ENCODE peak calls at places on chromosomes 11 and 22, in ten cellular contexts. Q, E, P, R, J, D, Y, B, T and M are unnamed samples.

GRCh38 chr11:78039919-78040671 is 17.0 kb upstream of the KCTD14 start:
- DNase-seq in J (peak; percentile 40), P (peak; percentile 67), R (peak; percentile 69), B (peak; percentile 32), D (peak; percentile 92), Q (peak; percentile 82), Y (peak; percentile 59), E (no peak), T (peak; percentile 91), M (no peak)

GRCh38 chr11:26070981-26071380 is 260.9 kb upstream of the ANO3 start:
- DNase-seq in Y (no peak), B (no peak), P (no peak), Q (no peak), J (no peak), R (no peak), T (no peak), D (no peak), E (no peak), M (no peak)

GRCh38 chr11:7512525-7513209 is 1.1 kb upstream of the PPFIBP2 start:
- DNase-seq in J (no peak), E (peak; percentile 63), Q (peak; percentile 69), R (peak; percentile 91), Y (peak; percentile 84), P (peak; percentile 83), D (no peak), B (peak; percentile 38), T (no peak), M (peak; percentile 42)

GRCh38 chr22:19429950-19430889 is 1.3 kb downstream of the HIRA start:
- DNase-seq in R (no peak), E (no peak), B (peak; percentile 34), T (peak; percentile 7), Y (peak; percentile 28), Q (peak; percentile 84), P (peak; percentile 31), D (peak; percentile 54), J (no peak), M (peak; percentile 37)

GRCh38 chr11:7449196-7449840 is 36.0 kb upstream of the OLFML1 start:
- DNase-seq in D (no peak), Y (no peak), R (no peak), Q (no peak), E (no peak), P (no peak), B (no peak), J (no peak), T (no peak), M (no peak)

GRCh38 chr11:43197357-43197756 is 114.4 kb upstream of the API5 start:
- DNase-seq in P (no peak), Y (no peak), T (peak; percentile 4), D (no peak), B (peak; percentile 69), E (no peak), R (no peak), J (no peak), Q (no peak), M (no peak)

GRCh38 chr11:76805206-76805913 is 22.2 kb downstream of the TSKU start:
- DNase-seq in T (no peak), D (peak; percentile 41), R (no peak), J (no peak), E (no peak), B (no peak), P (no peak), Q (peak; percentile 66), Y (no peak), M (peak; percentile 6)

GRCh38 chr11:35525501-35526175 is at the start of gene PAMR1:
- DNase-seq in B (peak; percentile 75), J (no peak), R (peak; percentile 69), E (no peak), Q (peak; percentile 93), Y (peak; percentile 34), P (peak; percentile 54), T (no peak), D (no peak), M (no peak)

GRCh38 chr22:24506802-24507438 is 11.8 kb downstream of the UPB1 start:
- DNase-seq in D (peak; percentile 33), Y (no peak), B (no peak), R (no peak), P (no peak), T (peak; percentile 54), J (no peak), Q (peak; percentile 36), E (no peak), M (no peak)

GRCh38 chr11:12606597-12606996 is 67.6 kb upstream of the TEAD1 start:
- DNase-seq in P (no peak), J (peak; percentile 18), R (no peak), D (no peak), B (no peak), E (no peak), T (peak; percentile 25), Q (peak; percentile 86), Y (no peak), M (no peak)

GRCh38 chr11:35103366-35104194 is 35.4 kb upstream of the CD44 start:
- DNase-seq in T (no peak), E (no peak), Y (no peak), R (no peak), Q (no peak), J (no peak), B (no peak), P (no peak), D (no peak), M (no peak)

GRCh38 chr11:19817265-19817851 is 104.7 kb downstream of the NAV2 start:
- DNase-seq in E (no peak), R (no peak), T (no peak), B (no peak), J (no peak), D (no peak), P (no peak), Q (no peak), Y (no peak), M (no peak)

GRCh38 chr11:115659061-115659963 is 155.1 kb upstream of the CADM1 start:
- DNase-seq in B (peak; percentile 66), E (no peak), R (peak; percentile 61), Q (no peak), Y (peak; percentile 35), P (peak; percentile 45), T (no peak), D (no peak), J (no peak), M (no peak)

GRCh38 chr11:3642071-3642951 is 519 bp upstream of the ART5 start:
- DNase-seq in E (no peak), Y (peak; percentile 84), P (peak; percentile 87), R (peak; percentile 91), T (peak; percentile 52), B (peak; percentile 97), D (peak; percentile 71), Q (peak; percentile 85), J (peak; percentile 16), M (peak; percentile 37)

GRCh38 chr11:15843309-15843857 is 513.0 kb downstream of the SOX6 start:
- DNase-seq in Q (no peak), B (no peak), Y (peak; percentile 53), T (no peak), D (no peak), J (no peak), E (no peak), R (no peak), P (no peak), M (no peak)

GRCh38 chr11:126857860-126858808 is 142.4 kb downstream of the KIRREL3 start:
- DNase-seq in Q (no peak), P (no peak), R (no peak), E (no peak), J (no peak), B (no peak), Y (no peak), T (no peak), D (no peak), M (no peak)

GRCh38 chr11:128054323-128054910 is 532.9 kb downstream of the ETS1 start:
- DNase-seq in Q (no peak), E (no peak), J (peak; percentile 50), T (no peak), R (no peak), B (no peak), Y (no peak), D (peak; percentile 26), P (no peak), M (no peak)

GRCh38 chr22:47125603-47126002 is 363.2 kb downstream of the TBC1D22A start:
- DNase-seq in R (no peak), Y (no peak), B (no peak), E (no peak), T (no peak), Q (no peak), P (no peak), D (no peak), J (no peak), M (no peak)
- TF ChIP-seq CTCF in R (no peak), Y (no peak), B (no peak), E (no peak), T (peak; percentile 31), Q (peak; percentile 39), P (no peak), D (no peak), J (peak; percentile 21), M (no peak)

GRCh38 chr22:27372969-27373670 is 428.4 kb downstream of the MN1 start:
- DNase-seq in B (peak; percentile 87), P (no peak), J (no peak), Q (peak; percentile 33), Y (no peak), D (no peak), R (no peak), T (peak; percentile 62), E (no peak), M (no peak)
- TF ChIP-seq CTCF in B (peak; percentile 42), P (no peak), J (no peak), Q (no peak), Y (no peak), D (no peak), R (no peak), T (no peak), E (no peak), M (no peak)

GRCh38 chr11:93903989-93904388 is 53.6 kb upstream of the VSTM5 start:
- DNase-seq in J (no peak), Y (no peak), D (no peak), Q (no peak), R (no peak), P (no peak), T (peak; percentile 44), E (no peak), B (no peak), M (no peak)
- TF ChIP-seq CTCF in J (peak; percentile 50), Y (no peak), D (no peak), Q (no peak), R (no peak), P (no peak), T (peak; percentile 39), E (no peak), B (no peak), M (no peak)

GRCh38 chr22:32796865-32797573 is 4.5 kb upstream of the TIMP3 start:
- DNase-seq in R (peak; percentile 84), J (no peak), P (peak; percentile 63), D (peak; percentile 55), Q (peak; percentile 80), E (no peak), T (peak; percentile 22), Y (peak; percentile 80), B (peak; percentile 77), M (peak; percentile 45)

GRCh38 chr22:32791056-32791455 is 10.4 kb upstream of the TIMP3 start:
- DNase-seq in D (no peak), J (no peak), E (no peak), B (no peak), T (no peak), P (no peak), R (no peak), Y (no peak), Q (no peak), M (no peak)

GRCh38 chr22:32793604-32794003 is 7.9 kb upstream of the TIMP3 start:
- DNase-seq in J (no peak), D (no peak), T (no peak), Y (no peak), R (no peak), E (no peak), P (no peak), Q (no peak), B (no peak), M (no peak)

GRCh38 chr22:32795214-32795596 is 6.3 kb upstream of the TIMP3 start:
- DNase-seq in D (no peak), E (no peak), Q (no peak), R (no peak), T (no peak), Y (no peak), J (no peak), B (no peak), P (no peak), M (no peak)

GRCh38 chr22:32794449-32795213 is 6.9 kb upstream of the TIMP3 start:
- DNase-seq in Q (peak; percentile 43), P (no peak), T (no peak), E (no peak), B (no peak), Y (no peak), R (no peak), J (no peak), D (no peak), M (no peak)
- TF ChIP-seq CTCF in Q (peak; percentile 34), P (no peak), T (no peak), E (no peak), B (no peak), Y (no peak), R (no peak), J (peak; percentile 12), D (no peak), M (no peak)